ENCODE peak calls at places on chromosomes 11 and 22, in five cellular contexts. N is GM23248, S is IMR-90, C is neural progenitor cell, I is SK-N-SH. D is an unnamed sample.

GRCh38 chr22:47151490-47151889 is 389.0 kb downstream of the TBC1D22A start:
- DNase-seq in N (peak; percentile 49), S (peak; percentile 44), I (no peak), C (no peak), D (no peak)

GRCh38 chr11:130528301-130528651 is 79.8 kb downstream of the ADAMTS15 start:
- DNase-seq in N (no peak), C (no peak), I (no peak), S (peak; percentile 44), D (no peak)

GRCh38 chr11:125625225-125625593 is 246 bp downstream of the CHEK1 start:
- DNase-seq in C (no peak), N (no peak), S (no peak), I (no peak), D (no peak)

GRCh38 chr11:44633641-44634040 is 68.2 kb downstream of the CD82 start:
- DNase-seq in N (no peak), I (peak; percentile 56), S (no peak), C (no peak), D (peak; percentile 11)

GRCh38 chr11:66275396-66275795 is 2.6 kb upstream of the CNIH2 start:
- DNase-seq in S (no peak), I (no peak), C (no peak), N (no peak), D (no peak)

GRCh38 chr11:83194284-83195175 is 1.0 kb downstream of the ANKRD42 start:
- DNase-seq in N (peak; percentile 90), S (peak; percentile 77), C (peak; percentile 58), I (peak; percentile 52), D (peak; percentile 56)

GRCh38 chr11:102306817-102307814 is 10.2 kb upstream of the BIRC3 start:
- DNase-seq in N (no peak), C (no peak), S (no peak), I (no peak), D (peak; percentile 72)

GRCh38 chr11:88695701-88696414 is 358.3 kb upstream of the CTSC start:
- DNase-seq in C (no peak), S (no peak), N (no peak), I (no peak), D (no peak)

GRCh38 chr11:61505640-61506155 is 2.9 kb upstream of the LRRC10B start:
- DNase-seq in N (peak; percentile 37), I (no peak), C (no peak), S (no peak), D (no peak)

DNA sequence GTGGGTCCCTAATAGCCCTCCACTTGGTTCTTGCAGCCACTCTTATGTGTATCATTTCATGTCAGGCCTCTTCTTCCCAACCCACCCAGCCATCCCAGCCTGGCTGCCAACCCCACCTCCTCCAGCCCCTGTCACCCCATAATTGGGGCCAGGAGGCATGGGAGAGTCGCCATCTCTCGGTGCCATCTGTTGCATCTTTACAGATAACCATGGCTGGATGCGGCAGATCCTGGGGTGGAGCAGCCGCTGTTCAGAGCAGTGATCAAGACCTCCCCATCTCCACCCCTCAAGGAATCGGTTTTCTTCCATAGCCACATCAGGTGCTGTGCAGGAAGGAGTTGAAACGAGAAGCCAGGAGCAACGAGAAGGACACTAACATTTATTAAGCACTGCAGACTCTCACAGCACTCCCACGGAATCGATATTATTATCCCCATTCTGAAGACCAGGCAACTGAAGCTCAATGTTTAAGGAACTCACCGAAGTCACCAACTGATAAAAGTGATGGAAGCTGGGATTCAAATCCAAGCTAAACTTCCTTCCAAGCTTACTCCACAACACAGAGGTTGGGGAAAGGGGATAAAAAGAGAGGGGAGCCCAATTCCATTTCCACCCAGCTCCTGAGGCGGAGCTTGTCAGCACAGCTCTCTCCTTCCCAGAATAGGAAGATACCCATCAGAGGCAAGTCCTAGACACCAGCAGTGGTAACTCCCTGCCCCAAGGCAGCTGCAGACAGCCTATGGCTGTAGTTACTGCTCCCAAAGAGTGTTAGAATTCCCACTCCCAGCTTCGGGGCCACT is 2.7 kb downstream of the SLC43A1 start:
- DNase-seq in C (no peak), I (peak; percentile 39), S (no peak), N (peak; percentile 9), D (no peak)
- H3K27ac ChIP-seq in C (no peak overlapping the region), I (no peak overlapping the region), S (no peak overlapping the region), N (no peak overlapping the region), D (peak overlapping the region; percentile 65)

DNA sequence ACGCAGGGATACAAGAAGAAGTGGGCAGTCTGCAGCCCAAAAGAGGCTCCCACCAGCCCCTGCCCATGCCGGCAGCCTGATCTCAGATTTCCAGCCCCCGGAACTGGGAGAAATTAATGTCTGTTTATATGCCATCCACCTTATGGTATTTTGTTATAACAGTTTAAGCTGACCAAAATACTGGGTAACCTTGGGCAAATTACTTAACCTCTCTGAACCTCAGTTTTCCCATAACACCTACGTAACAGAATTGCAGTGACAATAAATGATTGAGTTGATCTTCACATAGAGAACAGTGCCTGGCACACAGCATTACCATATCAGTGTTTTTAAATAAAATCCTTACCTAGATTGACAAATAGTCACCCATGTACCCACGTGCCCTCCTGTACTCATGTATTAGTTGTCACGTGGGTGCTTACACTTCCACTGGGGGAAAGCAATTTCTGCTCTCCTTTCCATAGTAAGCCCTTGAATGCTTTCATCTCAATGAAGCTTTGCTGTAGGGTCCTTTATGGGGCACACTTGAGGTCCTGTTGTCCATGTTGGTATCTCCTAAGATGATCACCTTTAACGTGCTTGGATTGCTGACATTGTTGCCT is 54.2 kb upstream of the PHF21A start:
- DNase-seq in S (no peak), I (no peak), C (no peak), N (no peak), D (no peak)
- H2AFZ ChIP-seq in S (no peak overlapping the region), I (no peak overlapping the region), C (no peak overlapping the region), N (no peak overlapping the region), D (no peak overlapping the region)

DNA sequence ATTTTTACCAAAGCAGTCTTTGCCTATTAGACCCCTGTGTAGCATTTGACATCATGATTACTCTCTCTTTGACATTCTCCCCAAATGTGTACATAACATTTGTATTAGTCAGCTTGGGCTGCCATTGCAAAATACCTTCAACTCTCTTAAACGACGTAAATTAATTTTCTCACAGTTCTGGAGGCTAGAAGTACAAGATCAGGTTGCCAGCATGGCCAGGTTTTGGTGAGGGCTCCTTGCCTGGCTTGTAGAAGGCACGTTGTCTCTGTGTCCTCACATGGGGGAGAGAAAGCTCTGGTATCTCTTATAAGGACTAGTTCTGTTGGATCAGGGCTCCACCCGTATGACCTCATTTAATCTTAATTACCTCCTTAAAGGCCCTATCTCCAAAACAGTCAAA is 12.3 kb upstream of the DLAT start:
- DNase-seq in N (peak; percentile 39), I (no peak), C (no peak), S (peak; percentile 52), D (no peak)
- H3K27ac ChIP-seq in N (no peak overlapping the region), I (no peak overlapping the region), C (no peak overlapping the region), S (no peak overlapping the region), D (no peak overlapping the region)

GRCh38 chr11:24781288-24781687 is 284.4 kb downstream of the LUZP2 start:
- DNase-seq in S (no peak), N (no peak), I (no peak), C (no peak), D (no peak)
- H2AFZ ChIP-seq in S (no peak overlapping the region), N (no peak overlapping the region), I (no peak overlapping the region), C (no peak overlapping the region), D (no peak overlapping the region)

D was measured in OCI-LY7.